ENCODE peak calls at places on chromosomes 16 and 17, in ten cellular contexts. One of them, this sample, is unnamed.
A peak's percentile ranks its signal among the peaks of the same experiment; 100 is the strongest.

GRCh38 chr17:65261152-65261551 is 124.0 kb downstream of the RGS9 start:
- DNase-seq in fibroblast of mammary gland: no peak
- DNase-seq in tibial nerve: no peak
- DNase-seq in heart right ventricle: no peak
- DNase-seq in Peyer's patch: no peak
- DNase-seq in lower lobe of right lung: no peak
- DNase-seq in A549: no peak
- DNase-seq in stomach: no peak
- DNase-seq in colonic mucosa: no peak
- DNase-seq in cardiac muscle cell: no peak
- DNase-seq in this sample: no peak

GRCh38 chr17:81558941-81559806 is 7.0 kb upstream of the FAAP100 start:
- DNase-seq in cardiac muscle cell: no peak
- DNase-seq in fibroblast of mammary gland: no peak
- DNase-seq in lower lobe of right lung: no peak
- DNase-seq in Peyer's patch: no peak
- DNase-seq in tibial nerve: no peak
- DNase-seq in heart right ventricle: peak; percentile 47
- DNase-seq in colonic mucosa: no peak
- DNase-seq in A549: peak; percentile 79
- DNase-seq in stomach: no peak
- DNase-seq in this sample: no peak

GRCh38 chr17:70609566-70609965 is 440.2 kb downstream of the KCNJ2 start:
- DNase-seq in Peyer's patch: no peak
- DNase-seq in cardiac muscle cell: no peak
- DNase-seq in heart right ventricle: no peak
- DNase-seq in lower lobe of right lung: no peak
- DNase-seq in fibroblast of mammary gland: no peak
- DNase-seq in tibial nerve: no peak
- DNase-seq in stomach: no peak
- DNase-seq in A549: no peak
- DNase-seq in colonic mucosa: no peak
- DNase-seq in this sample: no peak

GRCh38 chr16:11022002-11022401 is 77.6 kb downstream of the CLEC16A start:
- DNase-seq in colonic mucosa: no peak
- DNase-seq in stomach: no peak
- DNase-seq in A549: no peak
- DNase-seq in fibroblast of mammary gland: no peak
- DNase-seq in cardiac muscle cell: no peak
- DNase-seq in Peyer's patch: no peak
- DNase-seq in heart right ventricle: no peak
- DNase-seq in tibial nerve: no peak
- DNase-seq in lower lobe of right lung: no peak
- DNase-seq in this sample: no peak

GRCh38 chr17:27743288-27743885 is 56.9 kb downstream of the NOS2 start:
- DNase-seq in tibial nerve: no peak
- DNase-seq in colonic mucosa: no peak
- DNase-seq in A549: no peak
- DNase-seq in cardiac muscle cell: no peak
- DNase-seq in fibroblast of mammary gland: no peak
- DNase-seq in lower lobe of right lung: no peak
- DNase-seq in Peyer's patch: no peak
- DNase-seq in stomach: no peak
- DNase-seq in heart right ventricle: no peak
- DNase-seq in this sample: no peak

GRCh38 chr16:65426484-65426883 is 304.6 kb upstream of the CDH11 start:
- DNase-seq in cardiac muscle cell: no peak
- DNase-seq in fibroblast of mammary gland: peak; percentile 11
- DNase-seq in lower lobe of right lung: no peak
- DNase-seq in A549: no peak
- DNase-seq in colonic mucosa: no peak
- DNase-seq in Peyer's patch: no peak
- DNase-seq in stomach: no peak
- DNase-seq in tibial nerve: no peak
- DNase-seq in heart right ventricle: no peak
- DNase-seq in this sample: no peak

GRCh38 chr17:49998836-49999511 is 4.0 kb upstream of the DLX3 start:
- DNase-seq in heart right ventricle: no peak
- DNase-seq in stomach: no peak
- DNase-seq in tibial nerve: no peak
- DNase-seq in colonic mucosa: no peak
- DNase-seq in fibroblast of mammary gland: no peak
- DNase-seq in lower lobe of right lung: no peak
- DNase-seq in A549: no peak
- DNase-seq in cardiac muscle cell: no peak
- DNase-seq in Peyer's patch: no peak
- DNase-seq in this sample: no peak

GRCh38 chr17:49616546-49617205 is 41.0 kb downstream of the NXPH3 start:
- DNase-seq in colonic mucosa: peak; percentile 28
- DNase-seq in Peyer's patch: no peak
- DNase-seq in tibial nerve: peak; percentile 43
- DNase-seq in A549: no peak
- DNase-seq in heart right ventricle: peak; percentile 65
- DNase-seq in cardiac muscle cell: no peak
- DNase-seq in lower lobe of right lung: no peak
- DNase-seq in stomach: peak; percentile 52
- DNase-seq in fibroblast of mammary gland: peak; percentile 93
- DNase-seq in this sample: no peak

GRCh38 chr16:69567031-69567680 is 1.4 kb downstream of the NFAT5 start:
- DNase-seq in Peyer's patch: no peak
- DNase-seq in A549: no peak
- DNase-seq in fibroblast of mammary gland: no peak
- DNase-seq in cardiac muscle cell: peak; percentile 66
- DNase-seq in stomach: no peak
- DNase-seq in lower lobe of right lung: no peak
- DNase-seq in colonic mucosa: no peak
- DNase-seq in heart right ventricle: no peak
- DNase-seq in tibial nerve: no peak
- DNase-seq in this sample: peak; percentile 45

GRCh38 chr16:51852892-51853291 is 694.1 kb downstream of the TOX3 start:
- DNase-seq in lower lobe of right lung: no peak
- DNase-seq in fibroblast of mammary gland: no peak
- DNase-seq in colonic mucosa: no peak
- DNase-seq in stomach: no peak
- DNase-seq in A549: no peak
- DNase-seq in Peyer's patch: no peak
- DNase-seq in heart right ventricle: no peak
- DNase-seq in cardiac muscle cell: no peak
- DNase-seq in tibial nerve: no peak
- DNase-seq in this sample: no peak

GRCh38 chr16:56357765-56358322 is 67.5 kb downstream of the AMFR start:
- DNase-seq in cardiac muscle cell: no peak
- DNase-seq in Peyer's patch: peak; percentile 45
- DNase-seq in colonic mucosa: no peak
- DNase-seq in tibial nerve: peak; percentile 5
- DNase-seq in stomach: peak; percentile 24
- DNase-seq in fibroblast of mammary gland: no peak
- DNase-seq in A549: no peak
- DNase-seq in heart right ventricle: no peak
- DNase-seq in lower lobe of right lung: peak; percentile 45
- DNase-seq in this sample: no peak

GRCh38 chr16:22356930-22357634 is 17.3 kb downstream of the CDR2 start:
- DNase-seq in lower lobe of right lung: no peak
- DNase-seq in fibroblast of mammary gland: no peak
- DNase-seq in colonic mucosa: no peak
- DNase-seq in cardiac muscle cell: no peak
- DNase-seq in Peyer's patch: no peak
- DNase-seq in stomach: no peak
- DNase-seq in tibial nerve: no peak
- DNase-seq in A549: no peak
- DNase-seq in heart right ventricle: no peak
- DNase-seq in this sample: no peak

GRCh38 chr16:82713778-82714177 is 87.0 kb downstream of the CDH13 start:
- DNase-seq in stomach: no peak
- DNase-seq in fibroblast of mammary gland: no peak
- DNase-seq in cardiac muscle cell: no peak
- DNase-seq in colonic mucosa: no peak
- DNase-seq in tibial nerve: no peak
- DNase-seq in A549: no peak
- DNase-seq in heart right ventricle: no peak
- DNase-seq in lower lobe of right lung: no peak
- DNase-seq in Peyer's patch: no peak
- DNase-seq in this sample: no peak

GRCh38 chr16:49441366-49441780 is 67.8 kb downstream of the C16orf78 start:
- DNase-seq in lower lobe of right lung: no peak
- DNase-seq in fibroblast of mammary gland: no peak
- DNase-seq in colonic mucosa: peak; percentile 38
- DNase-seq in heart right ventricle: peak; percentile 41
- DNase-seq in tibial nerve: no peak
- DNase-seq in stomach: peak; percentile 47
- DNase-seq in Peyer's patch: no peak
- DNase-seq in cardiac muscle cell: peak; percentile 52
- DNase-seq in A549: no peak
- DNase-seq in this sample: no peak

GRCh38 chr16:17294856-17295255 is 175.9 kb downstream of the XYLT1 start:
- DNase-seq in lower lobe of right lung: no peak
- DNase-seq in tibial nerve: no peak
- DNase-seq in A549: no peak
- DNase-seq in cardiac muscle cell: no peak
- DNase-seq in stomach: no peak
- DNase-seq in fibroblast of mammary gland: no peak
- DNase-seq in Peyer's patch: no peak
- DNase-seq in heart right ventricle: no peak
- DNase-seq in colonic mucosa: no peak
- DNase-seq in this sample: no peak

GRCh38 chr16:75733305-75734141 is 7.2 kb upstream of the CPHXL start:
- DNase-seq in colonic mucosa: peak; percentile 25
- DNase-seq in A549: no peak
- DNase-seq in cardiac muscle cell: no peak
- DNase-seq in heart right ventricle: no peak
- DNase-seq in tibial nerve: no peak
- DNase-seq in fibroblast of mammary gland: peak; percentile 92
- DNase-seq in lower lobe of right lung: no peak
- DNase-seq in Peyer's patch: no peak
- DNase-seq in stomach: no peak
- DNase-seq in this sample: no peak

GRCh38 chr17:14813649-14814048 is 451.5 kb downstream of the PMP22 start:
- DNase-seq in colonic mucosa: no peak
- DNase-seq in cardiac muscle cell: peak; percentile 59
- DNase-seq in tibial nerve: no peak
- DNase-seq in fibroblast of mammary gland: peak; percentile 9
- DNase-seq in A549: no peak
- DNase-seq in Peyer's patch: no peak
- DNase-seq in stomach: no peak
- DNase-seq in lower lobe of right lung: peak; percentile 68
- DNase-seq in heart right ventricle: peak; percentile 13
- DNase-seq in this sample: no peak

GRCh38 chr17:48351916-48352332 is 78.1 kb downstream of the SKAP1 start:
- DNase-seq in cardiac muscle cell: peak; percentile 40
- DNase-seq in fibroblast of mammary gland: peak; percentile 66
- DNase-seq in tibial nerve: no peak
- DNase-seq in lower lobe of right lung: no peak
- DNase-seq in A549: peak; percentile 48
- DNase-seq in stomach: no peak
- DNase-seq in heart right ventricle: no peak
- DNase-seq in colonic mucosa: no peak
- DNase-seq in Peyer's patch: no peak
- DNase-seq in this sample: no peak
- TF ChIP-seq CTCF in cardiac muscle cell: peak; percentile 65
- TF ChIP-seq CTCF in fibroblast of mammary gland: peak; percentile 59
- TF ChIP-seq CTCF in tibial nerve: peak; percentile 54
- TF ChIP-seq CTCF in lower lobe of right lung: peak; percentile 64
- TF ChIP-seq CTCF in A549: peak; percentile 87
- TF ChIP-seq CTCF in stomach: peak; percentile 45
- TF ChIP-seq CTCF in heart right ventricle: peak; percentile 62
- TF ChIP-seq CTCF in colonic mucosa: peak; percentile 61
- TF ChIP-seq CTCF in Peyer's patch: peak; percentile 38
- TF ChIP-seq CTCF in this sample: peak; percentile 84

DNA sequence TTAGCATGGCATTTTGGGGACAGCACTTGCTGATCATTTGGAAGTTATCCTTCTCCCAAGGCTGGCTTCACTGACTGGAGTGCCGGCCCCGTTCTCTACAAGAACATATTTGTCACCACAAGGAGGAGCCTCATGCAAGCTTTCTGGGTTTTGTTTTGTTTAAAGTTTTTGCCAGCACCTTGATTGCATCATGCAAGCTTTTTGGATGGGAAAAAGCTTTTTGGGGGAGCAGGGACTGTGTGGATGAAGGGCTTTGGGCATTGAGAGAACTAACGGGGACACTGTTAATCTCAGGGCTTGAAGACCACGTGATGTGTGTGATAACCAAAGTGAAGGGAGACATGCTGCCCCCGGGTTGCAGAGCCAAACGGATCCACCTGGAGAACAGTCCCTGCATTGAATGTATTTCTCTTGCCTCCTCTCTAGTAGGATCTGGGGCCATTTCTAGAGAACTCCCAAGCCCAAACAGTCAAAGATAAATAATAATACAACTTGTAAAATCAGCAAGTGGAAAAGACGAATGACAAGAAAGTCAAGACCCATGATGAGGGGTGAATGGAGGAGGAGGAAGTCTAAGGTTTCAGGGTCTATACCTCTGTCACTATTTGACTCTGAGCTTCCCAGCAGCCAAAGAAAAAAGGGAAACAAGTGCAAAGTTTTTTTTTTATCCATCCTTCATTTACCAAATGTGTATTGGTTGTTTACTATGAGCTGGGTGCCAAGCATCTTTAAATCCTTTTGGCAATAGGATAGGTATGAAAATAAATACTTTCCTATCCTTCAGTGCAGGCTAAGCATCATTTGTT is 17.2 kb downstream of the TMEM114 start:
- DNase-seq in fibroblast of mammary gland: peak; percentile 63
- DNase-seq in A549: peak; percentile 38
- DNase-seq in lower lobe of right lung: no peak
- DNase-seq in stomach: no peak
- DNase-seq in Peyer's patch: no peak
- DNase-seq in colonic mucosa: no peak
- DNase-seq in cardiac muscle cell: peak; percentile 41
- DNase-seq in heart right ventricle: no peak
- DNase-seq in tibial nerve: no peak
- DNase-seq in this sample: peak; percentile 53
- TF ChIP-seq CTCF in fibroblast of mammary gland: peak; percentile 64
- TF ChIP-seq CTCF in A549: peak; percentile 54
- TF ChIP-seq CTCF in lower lobe of right lung: peak; percentile 34
- TF ChIP-seq CTCF in stomach: no peak
- TF ChIP-seq CTCF in Peyer's patch: no peak
- TF ChIP-seq CTCF in colonic mucosa: peak; percentile 23
- TF ChIP-seq CTCF in cardiac muscle cell: peak; percentile 62
- TF ChIP-seq CTCF in heart right ventricle: peak; percentile 27
- TF ChIP-seq CTCF in tibial nerve: peak; percentile 40
- TF ChIP-seq CTCF in this sample: peak; percentile 49

GRCh38 chr16:73916839-73917594 is 379.6 kb upstream of the PSMD7 start:
- DNase-seq in stomach: no peak
- DNase-seq in Peyer's patch: no peak
- DNase-seq in heart right ventricle: no peak
- DNase-seq in lower lobe of right lung: no peak
- DNase-seq in fibroblast of mammary gland: peak; percentile 1
- DNase-seq in A549: no peak
- DNase-seq in tibial nerve: no peak
- DNase-seq in colonic mucosa: no peak
- DNase-seq in cardiac muscle cell: no peak
- DNase-seq in this sample: no peak
- TF ChIP-seq CTCF in stomach: no peak
- TF ChIP-seq CTCF in Peyer's patch: no peak
- TF ChIP-seq CTCF in heart right ventricle: no peak
- TF ChIP-seq CTCF in lower lobe of right lung: no peak
- TF ChIP-seq CTCF in fibroblast of mammary gland: no peak
- TF ChIP-seq CTCF in A549: no peak
- TF ChIP-seq CTCF in tibial nerve: no peak
- TF ChIP-seq CTCF in colonic mucosa: no peak
- TF ChIP-seq CTCF in cardiac muscle cell: no peak
- TF ChIP-seq CTCF in this sample: no peak

GRCh38 chr17:64074704-64075484 is 54.5 kb upstream of the ICAM2 start:
- DNase-seq in heart right ventricle: no peak
- DNase-seq in colonic mucosa: no peak
- DNase-seq in stomach: peak; percentile 69
- DNase-seq in A549: peak; percentile 66
- DNase-seq in lower lobe of right lung: no peak
- DNase-seq in cardiac muscle cell: no peak
- DNase-seq in Peyer's patch: no peak
- DNase-seq in fibroblast of mammary gland: peak; percentile 75
- DNase-seq in tibial nerve: no peak
- DNase-seq in this sample: peak; percentile 44
- TF ChIP-seq CTCF in heart right ventricle: no peak
- TF ChIP-seq CTCF in colonic mucosa: no peak
- TF ChIP-seq CTCF in stomach: no peak
- TF ChIP-seq CTCF in A549: no peak
- TF ChIP-seq CTCF in lower lobe of right lung: no peak
- TF ChIP-seq CTCF in cardiac muscle cell: no peak
- TF ChIP-seq CTCF in Peyer's patch: no peak
- TF ChIP-seq CTCF in fibroblast of mammary gland: no peak
- TF ChIP-seq CTCF in tibial nerve: no peak
- TF ChIP-seq CTCF in this sample: no peak